ENCODE peak calls at places on chromosomes 1 and 21, in six cellular contexts. One of them, this sample, is unnamed.

GRCh38 chr1:158095737-158096335 is 84.9 kb upstream of the CD1D start:
- DNase-seq in gastrocnemius medialis: no peak
- DNase-seq in uterus: no peak
- DNase-seq in right lobe of liver: no peak
- DNase-seq in kidney epithelial cell: no peak
- DNase-seq in upper lobe of left lung: no peak
- DNase-seq in this sample: peak; percentile 32

GRCh38 chr1:152473887-152474537 is 36.6 kb upstream of the LCE5A start:
- DNase-seq in gastrocnemius medialis: no peak
- DNase-seq in uterus: no peak
- DNase-seq in right lobe of liver: no peak
- DNase-seq in kidney epithelial cell: no peak
- DNase-seq in upper lobe of left lung: no peak
- DNase-seq in this sample: peak; percentile 59

GRCh38 chr21:42146821-42147220 is 72.1 kb upstream of the ABCG1 start:
- DNase-seq in gastrocnemius medialis: no peak
- DNase-seq in uterus: peak; percentile 6
- DNase-seq in right lobe of liver: no peak
- DNase-seq in kidney epithelial cell: no peak
- DNase-seq in upper lobe of left lung: no peak
- DNase-seq in this sample: no peak

GRCh38 chr1:20584890-20585289 is 4.0 kb upstream of the CDA start:
- DNase-seq in gastrocnemius medialis: no peak
- DNase-seq in uterus: no peak
- DNase-seq in right lobe of liver: no peak
- DNase-seq in kidney epithelial cell: no peak
- DNase-seq in upper lobe of left lung: no peak
- DNase-seq in this sample: no peak

GRCh38 chr1:110212165-110213142 is 2.3 kb downstream of the KCNC4 start:
- DNase-seq in gastrocnemius medialis: no peak
- DNase-seq in uterus: peak; percentile 45
- DNase-seq in right lobe of liver: no peak
- DNase-seq in kidney epithelial cell: no peak
- DNase-seq in upper lobe of left lung: no peak
- DNase-seq in this sample: no peak

GRCh38 chr1:90850181-90850924 is 133.3 kb upstream of the BARHL2 start:
- DNase-seq in gastrocnemius medialis: no peak
- DNase-seq in uterus: no peak
- DNase-seq in right lobe of liver: no peak
- DNase-seq in kidney epithelial cell: no peak
- DNase-seq in upper lobe of left lung: peak; percentile 44
- DNase-seq in this sample: no peak

GRCh38 chr1:176701151-176701866 is 238.3 kb downstream of the PAPPA2 start:
- DNase-seq in gastrocnemius medialis: no peak
- DNase-seq in uterus: no peak
- DNase-seq in right lobe of liver: no peak
- DNase-seq in kidney epithelial cell: no peak
- DNase-seq in upper lobe of left lung: no peak
- DNase-seq in this sample: no peak

GRCh38 chr1:9449106-9449627 is 90.1 kb upstream of the SLC25A33 start:
- DNase-seq in gastrocnemius medialis: peak; percentile 90
- DNase-seq in uterus: no peak
- DNase-seq in right lobe of liver: no peak
- DNase-seq in kidney epithelial cell: no peak
- DNase-seq in upper lobe of left lung: no peak
- DNase-seq in this sample: no peak

GRCh38 chr21:31524140-31524539 is 135.4 kb upstream of the SOD1 start:
- DNase-seq in gastrocnemius medialis: no peak
- DNase-seq in uterus: no peak
- DNase-seq in right lobe of liver: no peak
- DNase-seq in kidney epithelial cell: no peak
- DNase-seq in upper lobe of left lung: no peak
- DNase-seq in this sample: no peak

GRCh38 chr1:247294282-247294681 is 37.4 kb downstream of the ZNF496 start:
- DNase-seq in gastrocnemius medialis: no peak
- DNase-seq in uterus: no peak
- DNase-seq in right lobe of liver: no peak
- DNase-seq in kidney epithelial cell: peak; percentile 64
- DNase-seq in upper lobe of left lung: no peak
- DNase-seq in this sample: peak; percentile 22

GRCh38 chr1:221246067-221246466 is 366.8 kb downstream of the HLX start:
- DNase-seq in gastrocnemius medialis: no peak
- DNase-seq in uterus: no peak
- DNase-seq in right lobe of liver: no peak
- DNase-seq in kidney epithelial cell: no peak
- DNase-seq in upper lobe of left lung: no peak
- DNase-seq in this sample: no peak

GRCh38 chr1:206923009-206923960 is 1.5 kb upstream of the FCMR start:
- DNase-seq in gastrocnemius medialis: no peak
- DNase-seq in uterus: no peak
- DNase-seq in right lobe of liver: no peak
- DNase-seq in kidney epithelial cell: no peak
- DNase-seq in upper lobe of left lung: peak; percentile 52
- DNase-seq in this sample: no peak

GRCh38 chr1:169634145-169634544 is 4.2 kb upstream of the SELP start:
- DNase-seq in gastrocnemius medialis: no peak
- DNase-seq in uterus: no peak
- DNase-seq in right lobe of liver: no peak
- DNase-seq in kidney epithelial cell: no peak
- DNase-seq in upper lobe of left lung: no peak
- DNase-seq in this sample: no peak

GRCh38 chr21:46027855-46028493 is 46.4 kb downstream of the COL6A1 start:
- DNase-seq in gastrocnemius medialis: peak; percentile 40
- DNase-seq in uterus: peak; percentile 81
- DNase-seq in right lobe of liver: no peak
- DNase-seq in kidney epithelial cell: no peak
- DNase-seq in upper lobe of left lung: no peak
- DNase-seq in this sample: no peak

GRCh38 chr1:218942421-218942820 is 231.3 kb upstream of the LYPLAL1 start:
- DNase-seq in gastrocnemius medialis: no peak
- DNase-seq in uterus: no peak
- DNase-seq in right lobe of liver: no peak
- DNase-seq in kidney epithelial cell: no peak
- DNase-seq in upper lobe of left lung: no peak
- DNase-seq in this sample: no peak

GRCh38 chr1:99673285-99673684 is 27.4 kb downstream of the PALMD start:
- DNase-seq in gastrocnemius medialis: no peak
- DNase-seq in uterus: no peak
- DNase-seq in right lobe of liver: no peak
- DNase-seq in kidney epithelial cell: no peak
- DNase-seq in upper lobe of left lung: no peak
- DNase-seq in this sample: no peak

GRCh38 chr1:186175588-186175987 is 199.5 kb downstream of the TPR start:
- DNase-seq in gastrocnemius medialis: no peak
- DNase-seq in uterus: no peak
- DNase-seq in right lobe of liver: no peak
- DNase-seq in kidney epithelial cell: no peak
- DNase-seq in upper lobe of left lung: no peak
- DNase-seq in this sample: peak; percentile 84

GRCh38 chr1:25833158-25833557 is 13.4 kb downstream of the MTFR1L start:
- DNase-seq in gastrocnemius medialis: no peak
- DNase-seq in uterus: no peak
- DNase-seq in right lobe of liver: no peak
- DNase-seq in kidney epithelial cell: no peak
- DNase-seq in upper lobe of left lung: no peak
- DNase-seq in this sample: no peak

GRCh38 chr1:210907406-210907805 is 226.5 kb downstream of the KCNH1 start:
- DNase-seq in gastrocnemius medialis: no peak
- DNase-seq in uterus: no peak
- DNase-seq in right lobe of liver: no peak
- DNase-seq in kidney epithelial cell: no peak
- DNase-seq in upper lobe of left lung: no peak
- DNase-seq in this sample: no peak

GRCh38 chr1:224637510-224637909 is 21.4 kb downstream of the CNIH3 start:
- DNase-seq in gastrocnemius medialis: peak; percentile 42
- DNase-seq in uterus: no peak
- DNase-seq in right lobe of liver: no peak
- DNase-seq in kidney epithelial cell: no peak
- DNase-seq in upper lobe of left lung: no peak
- DNase-seq in this sample: peak; percentile 35

GRCh38 chr21:42213082-42213774 is 5.7 kb upstream of the ABCG1 start:
- DNase-seq in gastrocnemius medialis: peak; percentile 7
- DNase-seq in uterus: no peak
- DNase-seq in right lobe of liver: no peak
- DNase-seq in kidney epithelial cell: no peak
- DNase-seq in upper lobe of left lung: peak; percentile 13
- DNase-seq in this sample: no peak

GRCh38 chr1:226690460-226690982 is 48.6 kb downstream of the ITPKB start:
- DNase-seq in gastrocnemius medialis: no peak
- DNase-seq in uterus: peak; percentile 69
- DNase-seq in right lobe of liver: no peak
- DNase-seq in kidney epithelial cell: no peak
- DNase-seq in upper lobe of left lung: peak; percentile 68
- DNase-seq in this sample: peak; percentile 82

DNA sequence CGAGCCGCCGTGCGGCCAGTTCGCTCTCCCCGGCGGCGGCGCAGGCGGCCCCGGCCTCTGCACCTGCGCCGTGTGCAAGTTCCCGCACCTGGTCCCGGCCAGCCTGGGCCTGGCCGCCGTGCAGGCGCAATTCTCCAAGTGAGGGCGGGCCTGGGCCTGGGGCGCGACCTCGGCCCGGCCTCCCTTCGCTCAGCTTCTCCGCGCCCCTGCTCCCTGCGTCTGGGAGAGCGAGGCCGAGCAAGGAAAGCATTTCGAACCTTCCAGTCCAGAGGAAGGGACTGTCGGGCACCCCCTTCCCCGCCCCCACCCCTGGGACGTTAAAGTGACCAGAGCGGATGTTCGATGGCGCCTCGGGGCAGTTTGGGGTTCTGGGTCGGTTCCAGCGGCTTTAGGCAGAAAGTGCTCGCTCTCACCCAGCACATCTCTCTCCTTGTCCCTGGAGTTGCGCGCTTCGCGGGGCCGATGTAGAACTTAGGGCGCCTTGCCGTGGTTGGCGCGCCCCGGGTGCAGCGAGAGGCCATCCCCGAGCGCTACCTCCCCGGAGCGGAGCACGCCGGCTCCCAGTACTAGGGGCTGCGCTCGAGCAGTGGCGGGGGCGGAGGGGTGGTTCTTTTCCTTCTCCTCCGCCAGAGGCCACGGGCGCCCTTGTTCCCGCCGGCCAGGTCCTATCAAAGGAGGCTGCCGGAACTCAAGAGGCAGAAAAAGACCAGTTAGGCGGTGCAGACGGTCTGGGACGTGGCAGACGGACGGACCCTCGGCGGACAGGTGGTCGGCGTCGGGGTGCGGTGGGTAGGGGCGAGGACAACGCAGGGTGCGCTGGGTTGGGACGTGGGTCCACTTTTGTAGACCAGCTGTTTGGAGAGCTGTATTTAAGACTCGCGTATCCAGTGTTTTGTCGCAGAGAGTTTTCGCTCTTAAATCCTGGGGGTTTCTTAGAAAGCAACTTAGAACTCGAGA is 1.3 kb downstream of the OLIG1 start:
- DNase-seq in gastrocnemius medialis: no peak
- DNase-seq in uterus: no peak
- DNase-seq in right lobe of liver: no peak
- DNase-seq in kidney epithelial cell: no peak
- DNase-seq in upper lobe of left lung: no peak
- DNase-seq in this sample: no peak
- H3K4me3 ChIP-seq in gastrocnemius medialis: peak overlapping the region; percentile 48
- H3K4me3 ChIP-seq in uterus: peak overlapping the region; percentile 26
- H3K4me3 ChIP-seq in right lobe of liver: no peak overlapping the region
- H3K4me3 ChIP-seq in kidney epithelial cell: no peak overlapping the region
- H3K4me3 ChIP-seq in upper lobe of left lung: peak overlapping the region; percentile 5
- H3K4me3 ChIP-seq in this sample: no peak overlapping the region

GRCh38 chr21:44618504-44618903 is 6.6 kb downstream of the KRTAP10-8 start:
- DNase-seq in gastrocnemius medialis: peak; percentile 31
- DNase-seq in uterus: no peak
- DNase-seq in right lobe of liver: peak; percentile 57
- DNase-seq in kidney epithelial cell: no peak
- DNase-seq in upper lobe of left lung: no peak
- DNase-seq in this sample: no peak
- TF ChIP-seq CTCF in gastrocnemius medialis: no peak
- TF ChIP-seq CTCF in uterus: no peak
- TF ChIP-seq CTCF in right lobe of liver: peak; percentile 29
- TF ChIP-seq CTCF in kidney epithelial cell: no peak
- TF ChIP-seq CTCF in upper lobe of left lung: peak; percentile 9
- TF ChIP-seq CTCF in this sample: no peak

DNA sequence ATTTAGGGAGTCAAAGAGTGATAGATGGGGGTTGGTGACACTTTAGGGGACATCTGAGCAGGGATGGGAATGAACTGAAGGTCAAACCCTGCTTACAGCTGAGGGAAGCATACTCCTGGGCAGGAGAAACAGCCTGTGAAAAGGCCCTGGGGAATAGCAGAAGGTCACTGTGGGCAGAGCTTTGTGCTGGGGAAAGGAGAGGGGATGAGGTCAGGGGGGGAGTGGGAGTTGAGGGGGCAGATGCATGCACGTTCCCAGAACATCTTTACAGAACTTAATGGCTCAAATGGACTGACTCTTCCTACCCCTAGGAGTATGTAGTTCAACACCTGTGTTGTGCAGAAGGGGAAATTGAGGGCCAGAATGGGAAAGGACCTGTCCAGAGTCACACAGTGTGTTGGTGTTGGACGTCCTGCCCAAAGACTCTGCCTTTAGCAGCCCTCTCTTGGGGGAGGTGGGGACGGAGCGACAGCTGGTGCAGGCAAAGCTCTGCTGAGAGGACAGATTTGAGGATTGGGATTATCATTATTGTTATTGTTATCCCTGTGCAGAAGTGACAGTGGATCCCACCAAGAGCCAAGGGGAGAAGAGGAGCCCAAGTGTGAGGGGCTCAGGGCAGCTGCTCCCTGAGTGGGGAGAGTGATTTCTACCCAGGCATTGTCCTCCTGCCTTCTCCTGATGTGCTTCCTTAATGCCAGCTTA is 116.5 kb downstream of the PTPRU start:
- DNase-seq in gastrocnemius medialis: no peak
- DNase-seq in uterus: no peak
- DNase-seq in right lobe of liver: no peak
- DNase-seq in kidney epithelial cell: no peak
- DNase-seq in upper lobe of left lung: no peak
- DNase-seq in this sample: no peak
- H3K27me3 ChIP-seq in gastrocnemius medialis: peaks cover 8% of the 10 kb centered on the region
- H3K27me3 ChIP-seq in uterus: no peaks in the 10 kb centered on the region
- H3K27me3 ChIP-seq in right lobe of liver: no peaks in the 10 kb centered on the region
- H3K27me3 ChIP-seq in kidney epithelial cell: peaks cover 11% of the 10 kb centered on the region
- H3K27me3 ChIP-seq in upper lobe of left lung: no peaks in the 10 kb centered on the region
- H3K27me3 ChIP-seq in this sample: peaks cover 2% of the 10 kb centered on the region

DNA sequence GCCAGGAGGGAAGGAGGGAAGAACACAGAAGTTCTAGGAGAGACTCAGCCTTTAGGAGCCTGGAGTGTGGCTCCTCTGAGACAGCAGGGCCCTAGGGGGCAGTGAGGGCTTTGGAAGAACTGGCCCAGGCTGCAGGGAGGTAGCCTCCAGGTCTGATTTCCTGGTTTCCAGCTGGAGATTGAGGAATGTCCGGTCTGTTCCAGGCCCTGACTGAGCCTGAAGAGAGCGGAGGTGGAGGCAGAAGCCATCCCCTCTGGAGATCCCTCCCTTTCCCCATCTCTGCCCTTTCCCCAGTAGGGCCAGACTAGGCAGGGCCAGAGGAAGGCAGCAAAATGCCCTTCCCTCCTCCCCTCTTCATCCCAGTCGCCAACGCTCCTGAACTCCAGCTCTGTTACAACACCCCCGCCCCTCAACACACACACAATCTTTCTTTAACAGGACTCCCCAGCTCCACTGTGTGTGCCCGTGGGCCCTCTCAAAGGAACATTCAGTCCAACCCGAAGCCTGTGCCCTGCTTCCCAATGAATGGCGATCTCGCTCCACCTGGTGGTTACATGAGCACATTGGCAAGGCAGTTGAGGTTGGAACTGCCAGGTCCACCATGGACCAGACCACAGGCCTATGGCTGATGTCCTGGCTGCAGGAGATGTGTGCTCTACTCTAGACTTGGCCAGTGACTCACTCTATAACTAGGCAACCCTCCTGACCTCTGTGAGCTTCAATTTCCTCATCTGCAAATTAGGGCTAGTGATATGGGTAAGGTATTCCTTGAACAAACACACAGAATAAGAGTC is 32.0 kb downstream of the MAP7D1 start:
- DNase-seq in gastrocnemius medialis: peak; percentile 94
- DNase-seq in uterus: peak; percentile 88
- DNase-seq in right lobe of liver: peak; percentile 82
- DNase-seq in kidney epithelial cell: peak; percentile 44
- DNase-seq in upper lobe of left lung: peak; percentile 92
- DNase-seq in this sample: peak; percentile 85
- H3K4me3 ChIP-seq in gastrocnemius medialis: no peak overlapping the region
- H3K4me3 ChIP-seq in uterus: no peak overlapping the region
- H3K4me3 ChIP-seq in right lobe of liver: no peak overlapping the region
- H3K4me3 ChIP-seq in kidney epithelial cell: no peak overlapping the region
- H3K4me3 ChIP-seq in upper lobe of left lung: no peak overlapping the region
- H3K4me3 ChIP-seq in this sample: no peak overlapping the region

This sample was measured in bronchial epithelial cell.